ENCODE peak calls at places on chromosome 13, in five cellular contexts. F is CD8-positive, alpha-beta memory T cell; S is HFF-Myc; A is neuronal stem cell; D is AG10803. L is an unnamed sample.

GRCh38 chr13:43848250-43848649 is 31.3 kb downstream of the CCDC122 start:
- DNase-seq in F (no peak), D (peak; percentile 89), A (no peak), S (no peak), L (no peak)

GRCh38 chr13:37375724-37376123 is 222.8 kb downstream of the POSTN start:
- DNase-seq in F (no peak), D (no peak), A (no peak), S (no peak), L (no peak)

GRCh38 chr13:94707400-94708021 is 4.8 kb downstream of the SOX21 start:
- DNase-seq in S (no peak), A (no peak), F (no peak), D (no peak), L (peak; percentile 90)

GRCh38 chr13:53206455-53206854 is 177.8 kb downstream of the OLFM4 start:
- DNase-seq in D (no peak), A (no peak), F (no peak), S (no peak), L (peak; percentile 51)

GRCh38 chr13:108154421-108154858 is 60.9 kb downstream of the LIG4 start:
- DNase-seq in S (no peak), D (no peak), F (no peak), A (no peak), L (no peak)

GRCh38 chr13:90403330-90404082 is 944.0 kb upstream of the MIR17HG start:
- DNase-seq in S (no peak), F (no peak), A (no peak), D (no peak), L (no peak)

GRCh38 chr13:111577429-111577828 is 257.0 kb downstream of the TEX29 start:
- DNase-seq in F (no peak), D (no peak), S (no peak), A (no peak), L (no peak)

GRCh38 chr13:50198508-50198907 is 183.3 kb downstream of the KCNRG start:
- DNase-seq in D (peak; percentile 66), S (no peak), F (no peak), A (no peak), L (no peak)

GRCh38 chr13:90293793-90294361 is 1053.6 kb upstream of the MIR17HG start:
- DNase-seq in D (no peak), F (no peak), S (no peak), A (no peak), L (no peak)

GRCh38 chr13:73060251-73061160 is 1.7 kb downstream of the KLF5 start:
- DNase-seq in A (peak; percentile 12), D (peak; percentile 79), S (peak; percentile 52), F (no peak), L (no peak)

GRCh38 chr13:112182831-112183543 is 116.0 kb downstream of the SOX1 start:
- DNase-seq in D (no peak), A (no peak), F (no peak), S (no peak), L (no peak)

GRCh38 chr13:108281941-108282340 is 12.4 kb downstream of the TNFSF13B start:
- DNase-seq in F (no peak), S (no peak), A (no peak), D (no peak), L (no peak)

GRCh38 chr13:41457589-41458186 is 338 bp downstream of the RGCC start:
- DNase-seq in S (no peak), F (peak; percentile 28), A (no peak), D (no peak), L (peak; percentile 76)

GRCh38 chr13:90362718-90363117 is 984.8 kb upstream of the MIR17HG start:
- DNase-seq in D (peak; percentile 1), S (peak; percentile 19), F (no peak), A (no peak), L (no peak)

GRCh38 chr13:110643768-110644421 is 28.6 kb downstream of the NAXD start:
- DNase-seq in A (no peak), S (no peak), D (no peak), F (no peak), L (no peak)

GRCh38 chr13:80979035-80979641 is 638.2 kb upstream of the SPRY2 start:
- DNase-seq in F (no peak), S (peak; percentile 12), A (peak; percentile 37), D (peak; percentile 62), L (peak; percentile 21)

GRCh38 chr13:113836917-113837553 is 26.8 kb downstream of the GAS6 start:
- DNase-seq in F (no peak), S (peak; percentile 79), A (no peak), D (peak; percentile 96), L (no peak)

GRCh38 chr13:106535552-106536243 is at the start of gene EFNB2:
- DNase-seq in S (no peak), A (peak; percentile 94), F (peak; percentile 81), D (peak; percentile 88), L (peak; percentile 100)
- H3K4me3 ChIP-seq in S (peak within 1 kb of the TSS; percentile 59), A (peak within 1 kb of the TSS; percentile 100), F (peak within 1 kb of the TSS; percentile 80), D (peak within 1 kb of the TSS; percentile 84), L (peak within 1 kb of the TSS; percentile 69)

GRCh38 chr13:46595136-46595917 is 42.4 kb downstream of the LRCH1 start:
- DNase-seq in D (peak; percentile 71), F (no peak), S (peak; percentile 74), A (no peak), L (no peak)

GRCh38 chr13:46596501-46596900 is 43.5 kb downstream of the LRCH1 start:
- DNase-seq in D (no peak), F (no peak), S (no peak), A (no peak), L (no peak)

GRCh38 chr13:46593403-46593802 is 40.4 kb downstream of the LRCH1 start:
- DNase-seq in D (no peak), F (no peak), A (no peak), S (no peak), L (no peak)

GRCh38 chr13:46595918-46596315 is 42.9 kb downstream of the LRCH1 start:
- DNase-seq in S (no peak), D (no peak), A (no peak), F (no peak), L (no peak)

DNA sequence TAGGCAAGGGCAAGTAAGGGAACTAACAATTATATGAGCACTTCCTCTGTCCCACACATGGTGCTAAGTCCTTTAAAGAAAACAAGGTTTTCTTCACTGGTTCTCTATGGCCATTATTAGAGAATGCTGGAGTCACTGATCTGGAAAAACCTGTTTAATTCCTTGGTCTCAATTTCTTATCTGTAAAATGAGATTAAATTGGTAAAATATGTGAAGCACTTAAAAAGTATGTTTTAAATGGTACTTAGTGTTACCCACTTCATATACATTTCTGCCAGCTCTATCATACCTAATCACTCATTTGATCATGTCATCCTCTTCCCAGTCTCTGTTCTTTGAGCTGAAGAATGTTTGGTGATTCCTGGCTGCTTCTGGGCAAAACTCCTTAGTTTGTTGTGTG is 39.4 kb downstream of the LRCH1 start:
- DNase-seq in S (no peak), F (no peak), D (no peak), A (no peak), L (no peak)
- H3K4me3 ChIP-seq in S (no peak overlapping the region), F (no peak overlapping the region), D (no peak overlapping the region), A (no peak overlapping the region), L (no peak overlapping the region)

GRCh38 chr13:23428183-23428528 is 5.3 kb downstream of the SACS start:
- DNase-seq in S (no peak), F (no peak), A (no peak), D (no peak), L (no peak)
- H3K4me3 ChIP-seq in S (peak overlapping the region; percentile 35), F (no peak overlapping the region), A (no peak overlapping the region), D (no peak overlapping the region), L (no peak overlapping the region)

GRCh38 chr13:91534996-91535395 is 136.6 kb downstream of the GPC5 start:
- DNase-seq in D (no peak), A (no peak), F (no peak), S (no peak), L (no peak)

GRCh38 chr13:91526543-91527033 is 128.2 kb downstream of the GPC5 start:
- DNase-seq in F (no peak), S (no peak), A (no peak), D (no peak), L (no peak)

GRCh38 chr13:91537376-91537775 is 139.0 kb downstream of the GPC5 start:
- DNase-seq in A (no peak), D (no peak), F (no peak), S (no peak), L (no peak)

GRCh38 chr13:91533354-91533753 is 134.9 kb downstream of the GPC5 start:
- DNase-seq in D (no peak), F (no peak), A (no peak), S (no peak), L (no peak)

DNA sequence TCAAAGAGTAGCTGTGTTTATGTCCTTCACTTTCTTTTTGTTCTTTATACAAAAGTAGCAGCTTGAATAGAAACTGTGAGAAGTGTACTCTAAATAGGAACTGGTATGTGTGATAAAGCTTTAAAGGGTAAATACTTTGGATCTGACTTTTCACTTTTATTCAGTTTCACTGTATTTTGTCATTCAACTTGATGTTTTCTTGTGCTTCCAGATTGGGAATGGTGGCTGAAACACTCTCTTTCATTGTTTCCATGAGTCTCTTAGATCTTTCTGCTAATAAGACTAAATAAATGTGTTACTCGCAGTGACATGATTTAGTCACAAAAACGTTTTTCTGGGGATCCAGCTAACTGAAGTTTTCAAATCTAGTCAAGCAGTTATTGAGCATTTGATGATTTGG is 133.2 kb downstream of the GPC5 start:
- DNase-seq in F (no peak), A (no peak), S (no peak), D (no peak), L (no peak)
- H3K4me3 ChIP-seq in F (no peak overlapping the region), A (no peak overlapping the region), S (no peak overlapping the region), D (no peak overlapping the region), L (no peak overlapping the region)

DNA sequence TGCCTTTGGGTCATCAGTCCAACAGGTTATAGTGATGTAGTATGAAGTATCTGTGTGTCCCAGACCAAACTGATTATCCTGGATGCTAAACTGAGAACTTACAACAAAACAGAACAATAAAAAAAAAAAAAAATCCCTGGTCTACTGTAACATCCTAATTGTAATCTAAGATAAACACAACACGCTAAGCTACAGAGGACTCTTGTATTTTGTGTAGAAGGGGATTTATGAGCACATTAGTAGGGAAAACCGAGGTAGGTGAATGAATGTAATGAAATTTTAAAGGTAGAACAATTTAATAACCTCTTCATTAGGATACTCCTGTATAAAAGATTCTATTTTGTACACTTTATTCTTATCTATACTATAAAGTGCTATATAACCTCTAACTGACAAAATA is 424.1 kb downstream of the NDFIP2 start:
- DNase-seq in D (no peak), A (no peak), S (no peak), F (no peak), L (no peak)
- H3K4me3 ChIP-seq in D (no peak overlapping the region), A (no peak overlapping the region), S (no peak overlapping the region), F (no peak overlapping the region), L (no peak overlapping the region)